ENCODE peak calls at places on chromosomes 6 and 20, in five cellular contexts. One of them, this sample, is unnamed.

GRCh38 chr6:79648315-79648714 is 17.2 kb downstream of the SH3BGRL2 start:
- DNase-seq in psoas muscle: no peak
- DNase-seq in AG09309: no peak
- DNase-seq in AG04449: no peak
- DNase-seq in CD4-positive, alpha-beta T cell: no peak
- DNase-seq in this sample: no peak

GRCh38 chr6:138115191-138115590 is 8.0 kb upstream of the PERP start:
- DNase-seq in AG09309: no peak
- DNase-seq in CD4-positive, alpha-beta T cell: no peak
- DNase-seq in psoas muscle: no peak
- DNase-seq in AG04449: no peak
- DNase-seq in this sample: no peak

GRCh38 chr6:137309078-137309762 is 90.0 kb upstream of the IFNGR1 start:
- DNase-seq in CD4-positive, alpha-beta T cell: peak; percentile 9
- DNase-seq in AG09309: no peak
- DNase-seq in psoas muscle: peak; percentile 66
- DNase-seq in AG04449: no peak
- DNase-seq in this sample: peak; percentile 83

GRCh38 chr6:150099546-150099945 is 30.6 kb upstream of the ULBP3 start:
- DNase-seq in psoas muscle: no peak
- DNase-seq in AG04449: no peak
- DNase-seq in AG09309: no peak
- DNase-seq in CD4-positive, alpha-beta T cell: no peak
- DNase-seq in this sample: no peak

GRCh38 chr6:166307082-166307980 is 861 bp downstream of the PRR18 start:
- DNase-seq in AG09309: no peak
- DNase-seq in psoas muscle: no peak
- DNase-seq in AG04449: no peak
- DNase-seq in CD4-positive, alpha-beta T cell: no peak
- DNase-seq in this sample: no peak

GRCh38 chr6:157268835-157269234 is 54.5 kb downstream of the TMEM242 start:
- DNase-seq in AG04449: no peak
- DNase-seq in CD4-positive, alpha-beta T cell: no peak
- DNase-seq in psoas muscle: no peak
- DNase-seq in AG09309: no peak
- DNase-seq in this sample: no peak

GRCh38 chr6:34070315-34071110 is 75.4 kb downstream of the GRM4 start:
- DNase-seq in psoas muscle: no peak
- DNase-seq in AG09309: no peak
- DNase-seq in CD4-positive, alpha-beta T cell: no peak
- DNase-seq in AG04449: no peak
- DNase-seq in this sample: no peak

GRCh38 chr20:56778765-56779195 is 149.7 kb downstream of the TFAP2C start:
- DNase-seq in psoas muscle: no peak
- DNase-seq in AG04449: no peak
- DNase-seq in CD4-positive, alpha-beta T cell: peak; percentile 8
- DNase-seq in AG09309: no peak
- DNase-seq in this sample: no peak

GRCh38 chr20:51346686-51347485 is 195.6 kb downstream of the NFATC2 start:
- DNase-seq in AG09309: peak; percentile 57
- DNase-seq in psoas muscle: no peak
- DNase-seq in CD4-positive, alpha-beta T cell: no peak
- DNase-seq in AG04449: no peak
- DNase-seq in this sample: no peak

GRCh38 chr20:36745234-36745926 is 510 bp downstream of the NDRG3 start:
- DNase-seq in AG09309: no peak
- DNase-seq in CD4-positive, alpha-beta T cell: no peak
- DNase-seq in psoas muscle: peak; percentile 65
- DNase-seq in AG04449: no peak
- DNase-seq in this sample: no peak

GRCh38 chr20:62961310-62961783 is 8.8 kb downstream of the SLC17A9 start:
- DNase-seq in CD4-positive, alpha-beta T cell: no peak
- DNase-seq in AG09309: no peak
- DNase-seq in psoas muscle: no peak
- DNase-seq in AG04449: no peak
- DNase-seq in this sample: no peak

GRCh38 chr6:104653786-104654185 is 205.9 kb downstream of the HACE1 start:
- DNase-seq in CD4-positive, alpha-beta T cell: no peak
- DNase-seq in AG09309: no peak
- DNase-seq in psoas muscle: no peak
- DNase-seq in AG04449: no peak
- DNase-seq in this sample: no peak

GRCh38 chr20:2387180-2387577 is 6.5 kb downstream of the TGM6 start:
- DNase-seq in AG04449: no peak
- DNase-seq in CD4-positive, alpha-beta T cell: peak; percentile 9
- DNase-seq in AG09309: no peak
- DNase-seq in psoas muscle: no peak
- DNase-seq in this sample: no peak

GRCh38 chr6:158660331-158660730 is 10.5 kb downstream of the SYTL3 start:
- DNase-seq in psoas muscle: no peak
- DNase-seq in AG09309: no peak
- DNase-seq in AG04449: no peak
- DNase-seq in CD4-positive, alpha-beta T cell: peak; percentile 54
- DNase-seq in this sample: no peak

GRCh38 chr6:77666340-77666739 is 13.5 kb downstream of the MEI4 start:
- DNase-seq in psoas muscle: no peak
- DNase-seq in AG04449: no peak
- DNase-seq in CD4-positive, alpha-beta T cell: no peak
- DNase-seq in AG09309: no peak
- DNase-seq in this sample: no peak

GRCh38 chr6:14464049-14464448 is 346.5 kb downstream of the CD83 start:
- DNase-seq in CD4-positive, alpha-beta T cell: no peak
- DNase-seq in AG09309: no peak
- DNase-seq in psoas muscle: no peak
- DNase-seq in AG04449: no peak
- DNase-seq in this sample: no peak
- TF ChIP-seq CTCF in CD4-positive, alpha-beta T cell: no peak
- TF ChIP-seq CTCF in AG09309: no peak
- TF ChIP-seq CTCF in psoas muscle: no peak
- TF ChIP-seq CTCF in AG04449: no peak
- TF ChIP-seq CTCF in this sample: peak; percentile 15

DNA sequence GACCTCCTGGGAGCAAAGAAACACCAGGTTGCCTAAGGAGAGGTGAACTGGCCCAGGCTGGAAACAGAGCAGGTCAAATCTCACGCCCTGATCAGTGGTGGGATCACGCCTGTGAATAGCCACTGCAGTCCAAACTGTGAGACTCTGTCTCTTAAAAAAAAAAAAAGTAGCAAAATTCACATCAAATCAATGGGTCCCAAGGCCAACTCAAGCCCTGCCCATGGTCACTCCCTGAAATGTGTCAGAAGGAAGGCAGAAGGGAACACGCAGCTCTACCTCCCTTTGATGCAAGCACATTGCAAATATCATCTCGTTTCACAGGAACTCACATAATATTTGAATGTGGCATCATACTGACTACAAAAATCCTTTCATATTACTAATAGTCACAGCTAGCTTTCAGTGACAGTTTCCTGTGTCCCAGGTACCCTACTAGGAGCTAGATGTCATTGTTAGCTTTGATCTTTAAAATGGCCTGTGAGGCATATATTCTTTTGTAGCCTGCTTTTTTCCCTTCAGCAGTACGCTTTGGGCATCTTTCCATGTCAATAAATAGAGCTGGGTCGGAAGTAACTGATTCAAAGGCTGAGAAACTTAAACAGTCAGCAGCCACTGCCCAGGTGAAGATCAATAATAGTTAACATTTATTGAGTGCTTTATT is 14.4 kb upstream of the TTPAL start:
- DNase-seq in AG09309: no peak
- DNase-seq in AG04449: no peak
- DNase-seq in psoas muscle: no peak
- DNase-seq in CD4-positive, alpha-beta T cell: no peak
- DNase-seq in this sample: no peak
- TF ChIP-seq CTCF in AG09309: no peak
- TF ChIP-seq CTCF in AG04449: no peak
- TF ChIP-seq CTCF in psoas muscle: no peak
- TF ChIP-seq CTCF in CD4-positive, alpha-beta T cell: peak; percentile 4
- TF ChIP-seq CTCF in this sample: no peak

DNA sequence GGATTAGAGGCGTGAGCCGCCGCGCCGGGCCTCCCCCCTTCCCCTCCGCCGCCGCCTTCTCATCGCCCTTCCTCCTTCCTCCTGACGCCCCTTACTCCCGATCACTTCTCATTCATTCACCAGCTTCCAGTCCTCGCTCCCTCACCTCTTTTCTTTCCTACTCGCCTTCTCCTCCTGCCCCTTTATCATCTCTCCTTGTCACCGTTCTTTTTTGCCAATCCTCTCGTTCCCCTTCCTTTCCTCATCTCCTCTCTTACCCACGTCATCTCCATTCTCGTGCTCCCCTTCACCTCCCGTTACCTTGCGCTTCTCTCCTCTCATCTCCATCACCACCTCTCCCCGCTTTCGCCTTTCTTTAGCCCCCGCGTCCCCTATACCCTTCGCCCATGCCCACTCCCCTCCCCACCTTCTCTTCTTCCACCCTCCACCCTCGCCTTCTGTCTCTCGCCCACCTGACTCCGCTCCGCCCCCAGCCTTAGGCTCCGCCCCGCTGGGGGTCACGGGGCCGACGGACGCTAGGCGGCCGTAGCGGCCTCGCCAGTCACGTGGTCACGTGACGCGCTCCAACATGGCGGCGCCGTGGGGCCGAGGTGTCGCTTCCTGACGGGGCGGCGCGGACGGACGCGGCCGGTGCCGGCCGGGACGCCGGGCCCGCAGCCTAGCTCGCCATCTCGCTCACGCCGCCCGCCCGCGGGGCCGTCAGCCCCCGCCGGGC is at the start of gene ARFGEF2:
- DNase-seq in AG09309: no peak
- DNase-seq in AG04449: no peak
- DNase-seq in psoas muscle: peak; percentile 96
- DNase-seq in CD4-positive, alpha-beta T cell: peak; percentile 72
- DNase-seq in this sample: peak; percentile 93
- TF ChIP-seq CTCF in AG09309: no peak
- TF ChIP-seq CTCF in AG04449: peak; percentile 31
- TF ChIP-seq CTCF in psoas muscle: no peak
- TF ChIP-seq CTCF in CD4-positive, alpha-beta T cell: no peak
- TF ChIP-seq CTCF in this sample: no peak

GRCh38 chr6:101393291-101394251 is at the start of gene GRIK2:
- DNase-seq in CD4-positive, alpha-beta T cell: no peak
- DNase-seq in AG04449: no peak
- DNase-seq in AG09309: no peak
- DNase-seq in psoas muscle: peak; percentile 47
- DNase-seq in this sample: no peak
- TF ChIP-seq CTCF in CD4-positive, alpha-beta T cell: no peak
- TF ChIP-seq CTCF in AG04449: peak; percentile 53
- TF ChIP-seq CTCF in AG09309: peak; percentile 45
- TF ChIP-seq CTCF in psoas muscle: peak; percentile 7
- TF ChIP-seq CTCF in this sample: no peak

This sample was measured in CD14-positive monocyte.